ENCODE peak calls at places on chromosomes 1 and 21, in six cellular contexts. One of them, this sample, is unnamed. For H3K36me3, the result is how much of the 10 kb centered on the place peaks cover.

GRCh38 chr1:203186446-203187305 is at the start of gene CHI3L1:
- DNase-seq in left lung: no peak
- DNase-seq in GM06990: no peak
- DNase-seq in OCI-LY7: no peak
- DNase-seq in mucosa of descending colon: no peak
- DNase-seq in WERI-Rb-1: peak
- DNase-seq in this sample: peak

GRCh38 chr1:89781494-89782126 is 39.2 kb upstream of the LRRC8D start:
- DNase-seq in WERI-Rb-1: no peak
- DNase-seq in GM06990: peak
- DNase-seq in OCI-LY7: no peak
- DNase-seq in mucosa of descending colon: no peak
- DNase-seq in left lung: no peak
- DNase-seq in this sample: no peak

GRCh38 chr1:154419620-154420020 is 14.5 kb downstream of the IL6R start:
- DNase-seq in OCI-LY7: no peak
- DNase-seq in WERI-Rb-1: peak
- DNase-seq in left lung: peak
- DNase-seq in GM06990: no peak
- DNase-seq in mucosa of descending colon: peak
- DNase-seq in this sample: peak

GRCh38 chr1:27488523-27489138 is 1.3 kb downstream of the WASF2 start:
- DNase-seq in mucosa of descending colon: no peak
- DNase-seq in GM06990: no peak
- DNase-seq in OCI-LY7: peak
- DNase-seq in WERI-Rb-1: no peak
- DNase-seq in left lung: no peak
- DNase-seq in this sample: no peak

GRCh38 chr21:44332965-44333364 is 6.2 kb downstream of the CFAP410 start:
- DNase-seq in OCI-LY7: no peak
- DNase-seq in left lung: peak
- DNase-seq in WERI-Rb-1: no peak
- DNase-seq in mucosa of descending colon: no peak
- DNase-seq in GM06990: no peak
- DNase-seq in this sample: no peak

GRCh38 chr1:52665173-52666020 is 32.4 kb downstream of the SHISAL2A start:
- DNase-seq in mucosa of descending colon: no peak
- DNase-seq in left lung: no peak
- DNase-seq in WERI-Rb-1: no peak
- DNase-seq in GM06990: no peak
- DNase-seq in OCI-LY7: no peak
- DNase-seq in this sample: no peak

GRCh38 chr21:36061445-36061844 is 1.1 kb upstream of the SETD4 start:
- DNase-seq in mucosa of descending colon: no peak
- DNase-seq in left lung: no peak
- DNase-seq in GM06990: no peak
- DNase-seq in OCI-LY7: no peak
- DNase-seq in WERI-Rb-1: no peak
- DNase-seq in this sample: no peak

GRCh38 chr1:180791806-180792205 is 120.9 kb upstream of the KIAA1614 start:
- DNase-seq in GM06990: no peak
- DNase-seq in mucosa of descending colon: no peak
- DNase-seq in WERI-Rb-1: no peak
- DNase-seq in OCI-LY7: peak
- DNase-seq in left lung: no peak
- DNase-seq in this sample: no peak

GRCh38 chr1:226512076-226512728 is 36.4 kb upstream of the STUM start:
- DNase-seq in mucosa of descending colon: no peak
- DNase-seq in WERI-Rb-1: no peak
- DNase-seq in GM06990: no peak
- DNase-seq in left lung: no peak
- DNase-seq in OCI-LY7: no peak
- DNase-seq in this sample: no peak

GRCh38 chr1:170562644-170563338 is 30.8 kb downstream of the GORAB start:
- DNase-seq in GM06990: no peak
- DNase-seq in left lung: no peak
- DNase-seq in OCI-LY7: no peak
- DNase-seq in mucosa of descending colon: no peak
- DNase-seq in WERI-Rb-1: no peak
- DNase-seq in this sample: peak

GRCh38 chr1:222914861-222915632 is 100.2 kb downstream of the DISP1 start:
- DNase-seq in GM06990: no peak
- DNase-seq in left lung: peak
- DNase-seq in OCI-LY7: no peak
- DNase-seq in WERI-Rb-1: no peak
- DNase-seq in mucosa of descending colon: no peak
- DNase-seq in this sample: no peak

GRCh38 chr1:147700042-147700711 is 29.9 kb upstream of the ACP6 start:
- DNase-seq in WERI-Rb-1: peak
- DNase-seq in left lung: no peak
- DNase-seq in OCI-LY7: peak
- DNase-seq in mucosa of descending colon: peak
- DNase-seq in GM06990: no peak
- DNase-seq in this sample: no peak

GRCh38 chr21:45923146-45923545 is 58.4 kb upstream of the COL6A1 start:
- DNase-seq in WERI-Rb-1: peak
- DNase-seq in mucosa of descending colon: peak
- DNase-seq in OCI-LY7: no peak
- DNase-seq in left lung: peak
- DNase-seq in GM06990: no peak
- DNase-seq in this sample: peak

GRCh38 chr1:12776801-12777557 is 3.4 kb downstream of the PRAMEF12 start:
- DNase-seq in left lung: no peak
- DNase-seq in GM06990: no peak
- DNase-seq in mucosa of descending colon: no peak
- DNase-seq in WERI-Rb-1: no peak
- DNase-seq in OCI-LY7: no peak
- DNase-seq in this sample: no peak

GRCh38 chr1:223515416-223515815 is 122.2 kb downstream of the CCDC185 start:
- DNase-seq in GM06990: no peak
- DNase-seq in left lung: no peak
- DNase-seq in WERI-Rb-1: no peak
- DNase-seq in OCI-LY7: no peak
- DNase-seq in mucosa of descending colon: no peak
- DNase-seq in this sample: no peak

GRCh38 chr1:11653101-11653601 is 1.1 kb downstream of the FBXO2 start:
- DNase-seq in GM06990: no peak
- DNase-seq in WERI-Rb-1: no peak
- DNase-seq in left lung: no peak
- DNase-seq in OCI-LY7: no peak
- DNase-seq in mucosa of descending colon: no peak
- DNase-seq in this sample: no peak

GRCh38 chr1:224340711-224341384 is 10.9 kb upstream of the NVL start:
- DNase-seq in GM06990: no peak
- DNase-seq in mucosa of descending colon: peak
- DNase-seq in OCI-LY7: no peak
- DNase-seq in WERI-Rb-1: peak
- DNase-seq in left lung: peak
- DNase-seq in this sample: peak

GRCh38 chr21:42981862-42982261 is 7.5 kb downstream of the PKNOX1 start:
- DNase-seq in mucosa of descending colon: no peak
- DNase-seq in GM06990: no peak
- DNase-seq in WERI-Rb-1: no peak
- DNase-seq in OCI-LY7: no peak
- DNase-seq in left lung: no peak
- DNase-seq in this sample: no peak

GRCh38 chr1:246121533-246121932 is 385.5 kb downstream of the SMYD3 start:
- DNase-seq in GM06990: no peak
- DNase-seq in WERI-Rb-1: no peak
- DNase-seq in OCI-LY7: no peak
- DNase-seq in mucosa of descending colon: no peak
- DNase-seq in left lung: no peak
- DNase-seq in this sample: no peak

GRCh38 chr1:115240321-115240720 is 97.7 kb downstream of the NGF start:
- DNase-seq in mucosa of descending colon: no peak
- DNase-seq in OCI-LY7: no peak
- DNase-seq in left lung: no peak
- DNase-seq in WERI-Rb-1: no peak
- DNase-seq in GM06990: no peak
- DNase-seq in this sample: no peak

GRCh38 chr1:53799141-53799540 is 39.0 kb downstream of the NDC1 start:
- DNase-seq in WERI-Rb-1: no peak
- DNase-seq in mucosa of descending colon: no peak
- DNase-seq in OCI-LY7: no peak
- DNase-seq in left lung: no peak
- DNase-seq in GM06990: no peak
- DNase-seq in this sample: no peak
- H3K36me3 ChIP-seq in WERI-Rb-1: under half
- H3K36me3 ChIP-seq in mucosa of descending colon: under half
- H3K36me3 ChIP-seq in OCI-LY7: half or more
- H3K36me3 ChIP-seq in left lung: half or more
- H3K36me3 ChIP-seq in GM06990: under half
- H3K36me3 ChIP-seq in this sample: under half

GRCh38 chr1:28703629-28704028 is 33.1 kb upstream of the YTHDF2 start:
- DNase-seq in left lung: no peak
- DNase-seq in OCI-LY7: no peak
- DNase-seq in GM06990: no peak
- DNase-seq in mucosa of descending colon: no peak
- DNase-seq in WERI-Rb-1: no peak
- DNase-seq in this sample: no peak
- H3K36me3 ChIP-seq in left lung: half or more
- H3K36me3 ChIP-seq in OCI-LY7: half or more
- H3K36me3 ChIP-seq in GM06990: under half
- H3K36me3 ChIP-seq in mucosa of descending colon: under half
- H3K36me3 ChIP-seq in WERI-Rb-1: under half
- H3K36me3 ChIP-seq in this sample: half or more

GRCh38 chr1:212007896-212008295 is 27.5 kb downstream of the INTS7 start:
- DNase-seq in mucosa of descending colon: no peak
- DNase-seq in WERI-Rb-1: no peak
- DNase-seq in GM06990: no peak
- DNase-seq in OCI-LY7: no peak
- DNase-seq in left lung: no peak
- DNase-seq in this sample: no peak

GRCh38 chr1:212004888-212005287 is 30.5 kb downstream of the INTS7 start:
- DNase-seq in WERI-Rb-1: no peak
- DNase-seq in mucosa of descending colon: no peak
- DNase-seq in GM06990: no peak
- DNase-seq in OCI-LY7: no peak
- DNase-seq in left lung: no peak
- DNase-seq in this sample: no peak

GRCh38 chr1:212010004-212010403 is 25.4 kb downstream of the INTS7 start:
- DNase-seq in OCI-LY7: no peak
- DNase-seq in GM06990: no peak
- DNase-seq in mucosa of descending colon: no peak
- DNase-seq in left lung: no peak
- DNase-seq in WERI-Rb-1: no peak
- DNase-seq in this sample: no peak

GRCh38 chr1:212002536-212002935 is 32.8 kb downstream of the INTS7 start:
- DNase-seq in left lung: no peak
- DNase-seq in mucosa of descending colon: no peak
- DNase-seq in WERI-Rb-1: peak
- DNase-seq in GM06990: no peak
- DNase-seq in OCI-LY7: no peak
- DNase-seq in this sample: no peak

GRCh38 chr1:212007178-212007577 is 28.2 kb downstream of the INTS7 start:
- DNase-seq in left lung: no peak
- DNase-seq in mucosa of descending colon: no peak
- DNase-seq in GM06990: no peak
- DNase-seq in WERI-Rb-1: no peak
- DNase-seq in OCI-LY7: no peak
- DNase-seq in this sample: no peak
- H3K36me3 ChIP-seq in left lung: under half
- H3K36me3 ChIP-seq in mucosa of descending colon: under half
- H3K36me3 ChIP-seq in GM06990: under half
- H3K36me3 ChIP-seq in WERI-Rb-1: half or more
- H3K36me3 ChIP-seq in OCI-LY7: half or more
- H3K36me3 ChIP-seq in this sample: under half

GRCh38 chr1:206916000-206916709 is 5.6 kb downstream of the FCMR start:
- DNase-seq in GM06990: no peak
- DNase-seq in mucosa of descending colon: no peak
- DNase-seq in OCI-LY7: no peak
- DNase-seq in left lung: no peak
- DNase-seq in WERI-Rb-1: no peak
- DNase-seq in this sample: no peak

GRCh38 chr1:206914138-206914537 is 7.6 kb downstream of the FCMR start:
- DNase-seq in WERI-Rb-1: no peak
- DNase-seq in left lung: no peak
- DNase-seq in mucosa of descending colon: no peak
- DNase-seq in GM06990: no peak
- DNase-seq in OCI-LY7: no peak
- DNase-seq in this sample: no peak

GRCh38 chr1:206918076-206918475 is 3.7 kb downstream of the FCMR start:
- DNase-seq in WERI-Rb-1: no peak
- DNase-seq in mucosa of descending colon: no peak
- DNase-seq in left lung: no peak
- DNase-seq in GM06990: no peak
- DNase-seq in OCI-LY7: no peak
- DNase-seq in this sample: no peak

GRCh38 chr1:206912445-206913095 is 9.2 kb downstream of the FCMR start:
- DNase-seq in left lung: no peak
- DNase-seq in mucosa of descending colon: peak
- DNase-seq in WERI-Rb-1: peak
- DNase-seq in OCI-LY7: peak
- DNase-seq in GM06990: no peak
- DNase-seq in this sample: no peak

GRCh38 chr1:206915085-206915735 is 6.5 kb downstream of the FCMR start:
- DNase-seq in WERI-Rb-1: no peak
- DNase-seq in GM06990: no peak
- DNase-seq in mucosa of descending colon: no peak
- DNase-seq in OCI-LY7: no peak
- DNase-seq in left lung: no peak
- DNase-seq in this sample: no peak
- H3K36me3 ChIP-seq in WERI-Rb-1: under half
- H3K36me3 ChIP-seq in GM06990: under half
- H3K36me3 ChIP-seq in mucosa of descending colon: under half
- H3K36me3 ChIP-seq in OCI-LY7: under half
- H3K36me3 ChIP-seq in left lung: under half
- H3K36me3 ChIP-seq in this sample: under half

GRCh38 chr1:155899683-155900082 is 11.5 kb downstream of the RIT1 start:
- DNase-seq in GM06990: no peak
- DNase-seq in WERI-Rb-1: no peak
- DNase-seq in mucosa of descending colon: no peak
- DNase-seq in OCI-LY7: no peak
- DNase-seq in left lung: no peak
- DNase-seq in this sample: no peak
- H3K36me3 ChIP-seq in GM06990: under half
- H3K36me3 ChIP-seq in WERI-Rb-1: half or more
- H3K36me3 ChIP-seq in mucosa of descending colon: under half
- H3K36me3 ChIP-seq in OCI-LY7: half or more
- H3K36me3 ChIP-seq in left lung: half or more
- H3K36me3 ChIP-seq in this sample: half or more

This sample was measured in upper lobe of right lung.